ENCODE peak calls at places on chromosome 15, in six cellular contexts. E is lower leg skin, A is adrenal gland, F is body of pancreas, V is uterus, I is IMR-90. B is an unnamed sample.

GRCh38 chr15:65824941-65825544 is 33.0 kb upstream of the DENND4A start:
- DNase-seq in E (peak), A (peak), F (peak), V (peak), I (peak), B (no peak)

GRCh38 chr15:68783226-68784054 is 37.3 kb downstream of the ANP32A start:
- DNase-seq in E (peak), A (no peak), F (peak), V (no peak), I (no peak), B (no peak)

GRCh38 chr15:42394131-42394530 is 34.8 kb downstream of the CAPN3 start:
- DNase-seq in E (peak), A (no peak), F (no peak), V (no peak), I (no peak), B (no peak)

GRCh38 chr15:51547656-51548055 is 74.9 kb downstream of the DMXL2 start:
- DNase-seq in E (no peak), A (no peak), F (no peak), V (no peak), I (no peak), B (no peak)

GRCh38 chr15:42274693-42274971 is 1.4 kb upstream of the TMEM87A start:
- DNase-seq in E (no peak), A (peak), F (no peak), V (peak), I (no peak), B (no peak)

GRCh38 chr15:44692659-44693058 is 18.5 kb downstream of the PATL2 start:
- DNase-seq in E (no peak), A (no peak), F (no peak), V (no peak), I (no peak), B (no peak)

GRCh38 chr15:69099976-69100375 is 60.5 kb upstream of the GLCE start:
- DNase-seq in E (no peak), A (no peak), F (no peak), V (no peak), I (no peak), B (no peak)

GRCh38 chr15:95895510-95895909 is 435.0 kb upstream of the NR2F2 start:
- DNase-seq in E (no peak), A (no peak), F (no peak), V (no peak), I (no peak), B (no peak)

GRCh38 chr15:84685304-84685703 is 27.3 kb upstream of the NMB start:
- DNase-seq in E (peak), A (peak), F (peak), V (no peak), I (peak), B (no peak)

GRCh38 chr15:101496198-101496986 is 6.9 kb upstream of the PCSK6 start:
- DNase-seq in E (peak), A (no peak), F (no peak), V (no peak), I (no peak), B (no peak)

GRCh38 chr15:31091531-31091930 is 10.0 kb downstream of the TRPM1 start:
- DNase-seq in E (no peak), A (no peak), F (no peak), V (no peak), I (peak), B (peak)

GRCh38 chr15:40054746-40055575 is 16.0 kb upstream of the SRP14 start:
- DNase-seq in E (peak), A (peak), F (peak), V (no peak), I (peak), B (no peak)
- TF ChIP-seq POLR2A in E (no peak), A (no peak), F (peak), V (no peak), I (no peak), B (no peak)

GRCh38 chr15:58551764-58552504 is 120.1 kb downstream of the LIPC start:
- DNase-seq in E (peak), A (peak), F (peak), V (peak), I (peak), B (no peak)
- TF ChIP-seq POLR2A in E (no peak), A (no peak), F (no peak), V (no peak), I (peak), B (no peak)

GRCh38 chr15:88646951-88647350 is 8.1 kb downstream of the ISG20 start:
- DNase-seq in E (peak), A (no peak), F (no peak), V (peak), I (no peak), B (no peak)

GRCh38 chr15:88649286-88649733 is 10.5 kb downstream of the ISG20 start:
- DNase-seq in E (peak), A (no peak), F (peak), V (peak), I (peak), B (peak)

GRCh38 chr15:88649753-88650551 is 11.1 kb downstream of the ISG20 start:
- DNase-seq in E (peak), A (no peak), F (no peak), V (peak), I (no peak), B (no peak)

GRCh38 chr15:88647362-88648105 is 8.7 kb downstream of the ISG20 start:
- DNase-seq in E (peak), A (no peak), F (peak), V (peak), I (no peak), B (no peak)

DNA sequence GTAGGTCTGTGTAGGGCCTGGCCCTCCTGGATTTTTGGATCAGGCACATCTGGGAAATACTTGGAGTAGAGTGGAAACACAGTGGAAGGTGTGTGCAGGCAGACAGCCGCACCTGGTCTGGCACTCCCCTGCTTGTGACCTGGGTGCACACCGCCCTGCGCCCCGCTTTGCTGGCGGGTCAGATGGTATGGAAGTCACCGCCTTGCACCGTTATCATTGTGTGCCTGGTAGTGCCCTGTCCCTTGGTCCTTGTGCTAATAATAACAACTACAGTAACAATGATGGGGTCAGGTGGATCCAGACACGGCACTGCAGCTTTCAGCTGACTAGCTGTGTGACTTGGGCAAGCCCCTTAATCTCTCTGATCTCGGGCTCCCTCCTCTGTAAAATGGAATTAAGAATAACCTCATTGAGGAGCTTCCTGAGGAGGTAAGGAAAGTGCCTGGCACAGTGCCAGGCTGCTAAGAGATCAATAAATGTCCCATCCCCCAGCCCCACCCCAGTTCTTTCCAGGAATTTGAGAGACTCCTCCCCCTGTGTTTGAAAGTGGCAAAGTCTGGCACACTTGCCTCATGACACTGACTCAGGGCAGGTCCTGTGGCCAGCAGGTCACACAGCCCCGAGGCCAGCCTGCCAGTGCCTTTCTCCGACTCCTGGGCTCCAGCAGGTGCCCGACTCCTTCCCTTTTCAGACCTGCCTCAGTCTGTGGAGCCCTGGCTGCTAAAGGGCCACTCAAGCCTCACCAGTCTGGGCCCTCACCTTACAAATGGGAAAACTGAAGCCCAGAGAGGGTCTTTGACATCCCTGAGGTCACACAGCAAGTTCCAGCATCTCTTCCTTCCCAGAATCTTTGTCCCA is 9.8 kb downstream of the ISG20 start:
- DNase-seq in E (peak), A (peak), F (peak), V (peak), I (peak), B (no peak)
- TF ChIP-seq POLR2A in E (no peak), A (no peak), F (no peak), V (no peak), I (peak), B (no peak)

GRCh38 chr15:80152180-80152895 is 461 bp upstream of the FAH start:
- DNase-seq in E (peak), A (peak), F (peak), V (peak), I (peak), B (peak)
- TF ChIP-seq POLR2A in E (no peak), A (peak), F (no peak), V (no peak), I (no peak), B (no peak)

GRCh38 chr15:34337557-34338306 is at the start of gene SLC12A6:
- DNase-seq in E (peak), A (peak), F (peak), V (peak), I (peak), B (peak)

GRCh38 chr15:34335176-34335575 is 2.4 kb downstream of the SLC12A6 start:
- DNase-seq in E (no peak), A (no peak), F (no peak), V (no peak), I (no peak), B (no peak)

GRCh38 chr15:34336947-34337556 is 529 bp downstream of the SLC12A6 start:
- DNase-seq in E (peak), A (peak), F (peak), V (no peak), I (no peak), B (no peak)

GRCh38 chr15:34334676-34335075 is 2.9 kb downstream of the SLC12A6 start:
- DNase-seq in E (no peak), A (no peak), F (no peak), V (no peak), I (no peak), B (no peak)

DNA sequence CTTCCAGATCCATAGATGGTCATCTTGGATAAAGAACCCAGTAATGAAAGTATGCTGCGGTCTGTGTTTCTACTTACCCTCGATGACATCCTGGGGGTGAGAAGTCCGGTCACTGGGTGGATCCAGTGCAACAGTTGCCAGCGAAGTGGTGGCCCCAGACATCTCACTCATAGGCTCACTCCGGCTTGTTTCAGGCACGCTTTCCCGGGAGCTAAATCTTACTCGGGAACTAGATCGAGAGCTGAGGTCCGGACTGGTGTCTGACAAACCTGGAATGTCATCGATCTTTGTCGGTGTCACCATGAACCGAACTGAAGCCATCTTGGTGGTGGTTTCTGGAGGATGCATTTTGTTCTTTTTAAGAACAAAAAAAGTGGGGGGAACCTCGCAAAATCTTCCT is 1.2 kb downstream of the SLC12A6 start:
- DNase-seq in E (peak), A (no peak), F (no peak), V (no peak), I (no peak), B (no peak)
- TF ChIP-seq POLR2A in E (no peak), A (no peak), F (no peak), V (no peak), I (no peak), B (no peak)

B was measured in H54.